ENCODE peak calls at places on chromosomes 13 and 19, in six cellular contexts. C is sigmoid colon, U is tibial nerve, M is heart left ventricle, K is A549, W is gastrocnemius medialis. G is an unnamed sample. For H3K4me1, the result is how much of the 10 kb centered on the place peaks cover.

GRCh38 chr13:27997904-27998522 is 9.5 kb upstream of the URAD start:
- DNase-seq in C (no peak), U (no peak), M (peak), K (peak), W (no peak), G (peak)

GRCh38 chr19:2056810-2057192 is 5.8 kb upstream of the MKNK2 start:
- DNase-seq in C (no peak), U (no peak), M (no peak), K (no peak), W (peak), G (no peak)

GRCh38 chr13:20441879-20442278 is 83.8 kb downstream of the CRYL1 start:
- DNase-seq in C (no peak), U (no peak), M (no peak), K (no peak), W (no peak), G (no peak)

GRCh38 chr13:79451500-79451962 is 29.4 kb upstream of the NDFIP2 start:
- DNase-seq in C (no peak), U (no peak), M (peak), K (peak), W (no peak), G (peak)

GRCh38 chr19:37309834-37310575 is 60.9 kb upstream of the ZNF527 start:
- DNase-seq in C (no peak), U (no peak), M (no peak), K (no peak), W (no peak), G (no peak)

GRCh38 chr19:461664-462551 is 1.1 kb upstream of the SHC2 start:
- DNase-seq in C (peak), U (no peak), M (no peak), K (no peak), W (no peak), G (peak)

GRCh38 chr13:44013666-44014291 is 134.1 kb downstream of the LACC1 start:
- DNase-seq in C (no peak), U (no peak), M (no peak), K (no peak), W (no peak), G (no peak)

GRCh38 chr19:15944401-15944800 is 4.4 kb upstream of the OR10H4 start:
- DNase-seq in C (no peak), U (no peak), M (no peak), K (no peak), W (no peak), G (no peak)

GRCh38 chr19:33438987-33439781 is 65.7 kb downstream of the CEBPG start:
- DNase-seq in C (peak), U (no peak), M (peak), K (no peak), W (no peak), G (no peak)

GRCh38 chr13:85148009-85148408 is 651.2 kb downstream of the SLITRK6 start:
- DNase-seq in C (no peak), U (no peak), M (no peak), K (no peak), W (no peak), G (no peak)

GRCh38 chr13:41700790-41701310 is 243.5 kb downstream of the RGCC start:
- DNase-seq in C (no peak), U (no peak), M (peak), K (no peak), W (no peak), G (peak)

GRCh38 chr13:110125157-110125556 is 181.8 kb downstream of the COL4A1 start:
- DNase-seq in C (no peak), U (no peak), M (no peak), K (no peak), W (no peak), G (no peak)

GRCh38 chr13:110125613-110126272 is 181.2 kb downstream of the COL4A1 start:
- DNase-seq in C (peak), U (no peak), M (no peak), K (no peak), W (no peak), G (no peak)

GRCh38 chr13:110127986-110128511 is 178.9 kb downstream of the COL4A1 start:
- DNase-seq in C (no peak), U (no peak), M (no peak), K (no peak), W (no peak), G (no peak)

GRCh38 chr13:110128546-110128945 is 178.4 kb downstream of the COL4A1 start:
- DNase-seq in C (no peak), U (no peak), M (no peak), K (no peak), W (no peak), G (no peak)

DNA sequence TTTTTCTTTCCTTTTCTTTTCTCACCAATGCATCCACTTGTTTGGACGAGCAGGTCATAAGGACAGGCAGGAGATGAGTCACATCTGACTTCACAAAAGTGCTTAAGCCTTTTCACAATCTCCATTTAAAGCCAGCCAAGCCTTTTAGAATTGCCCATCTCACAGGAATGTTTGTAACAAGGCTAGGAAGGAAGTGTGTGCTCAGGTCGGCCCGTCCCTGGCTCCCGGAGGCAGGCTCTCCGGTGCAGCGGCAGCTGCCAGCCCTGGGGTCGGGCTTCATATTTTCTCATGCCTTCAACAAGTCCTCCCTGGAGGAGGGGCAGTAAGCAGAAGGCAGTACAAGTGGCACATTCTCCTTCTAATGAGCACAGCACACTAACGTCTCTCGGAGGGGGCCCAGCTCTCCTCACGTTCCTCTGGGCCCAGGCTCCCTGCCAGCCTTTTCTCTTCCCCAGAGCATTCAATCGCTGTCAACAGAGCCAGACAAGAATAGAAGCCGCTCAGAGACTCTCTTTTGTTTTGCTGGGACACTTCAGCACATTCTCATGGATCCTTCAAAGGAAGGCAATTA is 180.5 kb downstream of the COL4A1 start:
- DNase-seq in C (peak), U (no peak), M (peak), K (no peak), W (peak), G (peak)
- TF ChIP-seq POLR2A in C (no peak), U (no peak), M (peak), K (no peak), W (peak), G (peak)

GRCh38 chr19:9995999-9996398 is 14.3 kb downstream of the COL5A3 start:
- DNase-seq in C (no peak), U (no peak), M (no peak), K (no peak), W (no peak), G (no peak)

GRCh38 chr19:9996541-9996940 is 13.8 kb downstream of the COL5A3 start:
- DNase-seq in C (no peak), U (no peak), M (no peak), K (no peak), W (no peak), G (no peak)

GRCh38 chr19:10001899-10002298 is 8.4 kb downstream of the COL5A3 start:
- DNase-seq in C (no peak), U (no peak), M (peak), K (no peak), W (no peak), G (peak)

GRCh38 chr19:10003271-10003670 is 7.0 kb downstream of the COL5A3 start:
- DNase-seq in C (no peak), U (no peak), M (no peak), K (no peak), W (no peak), G (no peak)

GRCh38 chr19:10000171-10000826 is 10.0 kb downstream of the COL5A3 start:
- DNase-seq in C (peak), U (peak), M (no peak), K (peak), W (peak), G (peak)
- H3K4me1 ChIP-seq in C (under half), U (under half), M (under half), K (under half), W (under half), G (under half)

GRCh38 chr13:64529874-64530485 is 2700.2 kb downstream of the PCDH9 start:
- DNase-seq in C (no peak), U (no peak), M (no peak), K (peak), W (no peak), G (no peak)

GRCh38 chr13:64531400-64531799 is 2698.7 kb downstream of the PCDH9 start:
- DNase-seq in C (no peak), U (no peak), M (no peak), K (no peak), W (no peak), G (no peak)

GRCh38 chr13:64525687-64526086 is 2704.4 kb downstream of the PCDH9 start:
- DNase-seq in C (no peak), U (no peak), M (no peak), K (no peak), W (no peak), G (no peak)

DNA sequence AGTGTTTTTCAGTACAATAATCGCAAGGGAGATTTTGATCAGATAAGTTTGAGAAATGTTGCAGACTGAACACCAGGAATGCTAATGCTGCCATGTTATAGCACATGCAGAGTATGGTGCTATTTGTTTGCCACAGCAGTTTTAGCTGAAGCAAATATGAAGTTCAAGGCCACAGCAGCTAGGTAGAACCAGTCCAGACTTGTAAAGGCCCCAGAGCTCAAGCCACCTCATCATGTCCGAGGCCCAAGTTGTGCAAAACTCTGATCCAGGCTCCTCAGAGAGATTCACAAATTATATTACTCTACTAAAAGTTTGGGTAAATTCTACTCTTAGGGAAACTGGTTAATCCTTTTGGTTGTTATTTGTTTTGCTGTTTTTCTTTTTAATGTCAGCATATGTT is 2702.6 kb downstream of the PCDH9 start:
- DNase-seq in C (no peak), U (no peak), M (no peak), K (no peak), W (no peak), G (no peak)
- TF ChIP-seq POLR2A in C (no peak), U (no peak), M (no peak), K (no peak), W (no peak), G (no peak)

DNA sequence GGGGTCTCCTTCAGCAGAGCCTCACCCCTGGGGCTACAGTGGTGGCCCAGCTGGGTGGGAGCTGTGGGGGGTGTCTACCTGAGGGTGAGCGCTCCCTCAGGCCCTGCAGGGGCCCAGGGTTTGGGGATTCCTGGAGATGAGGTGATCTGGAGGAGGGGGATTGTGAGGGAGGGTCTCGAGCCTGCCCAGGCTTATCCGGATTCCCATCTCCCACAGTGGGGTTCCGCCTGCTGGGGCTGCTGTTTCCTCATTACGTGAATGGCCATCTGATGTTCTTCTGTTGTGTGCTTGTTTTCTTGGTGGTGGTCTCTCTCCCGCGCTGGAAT is 4.4 kb downstream of the PPP1R37 start:
- DNase-seq in C (no peak), U (no peak), M (no peak), K (no peak), W (no peak), G (no peak)
- H3K4me1 ChIP-seq in C (half or more), U (under half), M (under half), K (half or more), W (half or more), G (half or more)

G was measured in adrenal gland.